ENCODE peak calls at places on chromosomes 12 and 14, in four cellular contexts. One of them, this sample, is unnamed.

GRCh38 chr12:62466018-62466595 is 519 bp upstream of the MON2 start:
- DNase-seq in hypothalamus: peak
- DNase-seq in lower leg skin: peak
- DNase-seq in pancreas: no peak
- DNase-seq in this sample: peak

GRCh38 chr14:67618617-67619063 is 1.1 kb upstream of the ARG2 start:
- DNase-seq in pancreas: no peak
- DNase-seq in lower leg skin: no peak
- DNase-seq in hypothalamus: no peak
- DNase-seq in this sample: peak

GRCh38 chr14:55448146-55448614 is 7.8 kb upstream of the TBPL2 start:
- DNase-seq in pancreas: no peak
- DNase-seq in lower leg skin: no peak
- DNase-seq in hypothalamus: no peak
- DNase-seq in this sample: peak

GRCh38 chr12:6830286-6830892 is 2.2 kb downstream of the P3H3 start:
- DNase-seq in lower leg skin: no peak
- DNase-seq in hypothalamus: no peak
- DNase-seq in pancreas: no peak
- DNase-seq in this sample: no peak

GRCh38 chr14:74647834-74648361 is 35.9 kb upstream of the LTBP2 start:
- DNase-seq in pancreas: no peak
- DNase-seq in hypothalamus: no peak
- DNase-seq in lower leg skin: peak
- DNase-seq in this sample: peak

GRCh38 chr14:35399083-35399807 is 5.3 kb downstream of the NFKBIA start:
- DNase-seq in hypothalamus: no peak
- DNase-seq in pancreas: no peak
- DNase-seq in lower leg skin: no peak
- DNase-seq in this sample: peak

GRCh38 chr14:55103005-55103640 is 25.9 kb upstream of the LGALS3 start:
- DNase-seq in lower leg skin: peak
- DNase-seq in hypothalamus: no peak
- DNase-seq in pancreas: peak
- DNase-seq in this sample: peak

GRCh38 chr14:61260939-61261776 is 20.0 kb downstream of the TMEM30B start:
- DNase-seq in hypothalamus: no peak
- DNase-seq in pancreas: no peak
- DNase-seq in lower leg skin: peak
- DNase-seq in this sample: peak

GRCh38 chr12:49537231-49537708 is 1.6 kb upstream of the KCNH3 start:
- DNase-seq in hypothalamus: no peak
- DNase-seq in lower leg skin: peak
- DNase-seq in pancreas: no peak
- DNase-seq in this sample: no peak

GRCh38 chr12:15855646-15856045 is 26.5 kb upstream of the STRAP start:
- DNase-seq in hypothalamus: no peak
- DNase-seq in pancreas: no peak
- DNase-seq in lower leg skin: no peak
- DNase-seq in this sample: peak

GRCh38 chr12:14514154-14514842 is 53.4 kb downstream of the PLBD1 start:
- DNase-seq in pancreas: no peak
- DNase-seq in hypothalamus: no peak
- DNase-seq in lower leg skin: no peak
- DNase-seq in this sample: peak

GRCh38 chr14:102768223-102769048 is 8.8 kb upstream of the TRAF3 start:
- DNase-seq in pancreas: no peak
- DNase-seq in hypothalamus: no peak
- DNase-seq in lower leg skin: no peak
- DNase-seq in this sample: no peak

GRCh38 chr14:68062651-68063050 is 243.1 kb downstream of the RAD51B start:
- DNase-seq in pancreas: no peak
- DNase-seq in hypothalamus: no peak
- DNase-seq in lower leg skin: no peak
- DNase-seq in this sample: no peak

GRCh38 chr12:132597333-132598283 is 12.8 kb downstream of the LRCOL1 start:
- DNase-seq in hypothalamus: no peak
- DNase-seq in pancreas: no peak
- DNase-seq in lower leg skin: no peak
- DNase-seq in this sample: peak

GRCh38 chr14:55957950-55958349 is 160.3 kb upstream of the PELI2 start:
- DNase-seq in pancreas: no peak
- DNase-seq in hypothalamus: no peak
- DNase-seq in lower leg skin: no peak
- DNase-seq in this sample: no peak

GRCh38 chr12:99020871-99021270 is 375.8 kb downstream of the APAF1 start:
- DNase-seq in pancreas: no peak
- DNase-seq in lower leg skin: no peak
- DNase-seq in hypothalamus: no peak
- DNase-seq in this sample: peak

GRCh38 chr12:91774471-91774921 is 371.1 kb downstream of the BTG1 start:
- DNase-seq in pancreas: no peak
- DNase-seq in lower leg skin: no peak
- DNase-seq in hypothalamus: no peak
- DNase-seq in this sample: no peak

GRCh38 chr12:112656141-112656540 is 135.4 kb upstream of the RPH3A start:
- DNase-seq in pancreas: no peak
- DNase-seq in lower leg skin: no peak
- DNase-seq in hypothalamus: no peak
- DNase-seq in this sample: no peak

GRCh38 chr12:120739821-120740613 is 14.4 kb downstream of the ACADS start:
- DNase-seq in pancreas: no peak
- DNase-seq in lower leg skin: no peak
- DNase-seq in hypothalamus: no peak
- DNase-seq in this sample: no peak

GRCh38 chr12:8036366-8036765 is 3.9 kb downstream of the FOXJ2 start:
- DNase-seq in pancreas: no peak
- DNase-seq in lower leg skin: no peak
- DNase-seq in hypothalamus: no peak
- DNase-seq in this sample: no peak

GRCh38 chr12:102543494-102543893 is 63.1 kb upstream of the IGF1 start:
- DNase-seq in pancreas: no peak
- DNase-seq in lower leg skin: no peak
- DNase-seq in hypothalamus: no peak
- DNase-seq in this sample: no peak

GRCh38 chr14:87691482-87691881 is 301.5 kb downstream of the GALC start:
- DNase-seq in hypothalamus: no peak
- DNase-seq in pancreas: no peak
- DNase-seq in lower leg skin: no peak
- DNase-seq in this sample: no peak

GRCh38 chr14:54606178-54606577 is 39.2 kb downstream of the SAMD4A start:
- DNase-seq in pancreas: no peak
- DNase-seq in lower leg skin: peak
- DNase-seq in hypothalamus: no peak
- DNase-seq in this sample: no peak

GRCh38 chr12:2137707-2138106 is 84.9 kb downstream of the CACNA1C start:
- DNase-seq in lower leg skin: peak
- DNase-seq in pancreas: no peak
- DNase-seq in hypothalamus: no peak
- DNase-seq in this sample: no peak

GRCh38 chr12:42539696-42540095 is 49.9 kb downstream of the PRICKLE1 start:
- DNase-seq in hypothalamus: no peak
- DNase-seq in lower leg skin: no peak
- DNase-seq in pancreas: no peak
- DNase-seq in this sample: no peak

GRCh38 chr14:93970589-93970966 is 5.8 kb downstream of the ASB2 start:
- DNase-seq in lower leg skin: no peak
- DNase-seq in hypothalamus: no peak
- DNase-seq in pancreas: peak
- DNase-seq in this sample: peak

GRCh38 chr14:97282210-97282609 is 485.0 kb downstream of the VRK1 start:
- DNase-seq in hypothalamus: no peak
- DNase-seq in pancreas: no peak
- DNase-seq in lower leg skin: no peak
- DNase-seq in this sample: no peak

GRCh38 chr12:111937429-111937828 is 75.5 kb downstream of the TMEM116 start:
- DNase-seq in hypothalamus: no peak
- DNase-seq in pancreas: no peak
- DNase-seq in lower leg skin: no peak
- DNase-seq in this sample: no peak

GRCh38 chr12:12425616-12426015 is 68.7 kb downstream of the BORCS5 start:
- DNase-seq in lower leg skin: no peak
- DNase-seq in hypothalamus: no peak
- DNase-seq in pancreas: no peak
- DNase-seq in this sample: peak

GRCh38 chr12:71075743-71076142 is 82.1 kb downstream of the TSPAN8 start:
- DNase-seq in pancreas: no peak
- DNase-seq in lower leg skin: no peak
- DNase-seq in hypothalamus: no peak
- DNase-seq in this sample: no peak